ENCODE peak calls at places on chromosomes 5 and 9, in ten cellular contexts. C, F, I, E, D, T, V, P, J and Y are unnamed samples.
A peak's percentile ranks its signal among the peaks of the same experiment; 100 is the strongest.

GRCh38 chr9:111970827-111971226 is 74.2 kb downstream of the UGCG start:
- DNase-seq in C (no peak), F (no peak), I (no peak), E (no peak), D (no peak), T (no peak), V (no peak), P (no peak), J (no peak), Y (no peak)

GRCh38 chr5:150279618-150280017 is 10.0 kb downstream of the CAMK2A start:
- DNase-seq in C (no peak), F (no peak), I (no peak), E (no peak), D (no peak), T (no peak), V (no peak), P (no peak), J (no peak), Y (no peak)

GRCh38 chr9:129972816-129973215 is 70.2 kb downstream of the FNBP1 start:
- DNase-seq in C (no peak), F (no peak), I (no peak), E (no peak), D (no peak), T (no peak), V (no peak), P (no peak), J (no peak), Y (no peak)

GRCh38 chr9:89247431-89248370 is 63.3 kb upstream of the CKS2 start:
- DNase-seq in C (no peak), F (no peak), I (no peak), E (no peak), D (no peak), T (no peak), V (no peak), P (peak; percentile 31), J (no peak), Y (no peak)

GRCh38 chr5:14246350-14247053 is 103.4 kb downstream of the TRIO start:
- DNase-seq in C (no peak), F (no peak), I (no peak), E (no peak), D (no peak), T (no peak), V (no peak), P (no peak), J (no peak), Y (no peak)

GRCh38 chr9:124553738-124554137 is 46.5 kb upstream of the NR5A1 start:
- DNase-seq in C (no peak), F (no peak), I (no peak), E (no peak), D (no peak), T (no peak), V (peak; percentile 48), P (no peak), J (no peak), Y (no peak)

GRCh38 chr5:35183243-35183955 is 46.9 kb downstream of the PRLR start:
- DNase-seq in C (peak; percentile 34), F (no peak), I (peak; percentile 56), E (peak; percentile 5), D (no peak), T (peak; percentile 64), V (no peak), P (peak; percentile 21), J (no peak), Y (peak; percentile 51)

GRCh38 chr9:36976371-36977030 is 57.6 kb downstream of the PAX5 start:
- DNase-seq in C (no peak), F (no peak), I (no peak), E (no peak), D (no peak), T (no peak), V (no peak), P (peak; percentile 58), J (no peak), Y (no peak)

GRCh38 chr9:121529237-121529987 is 29.8 kb upstream of the GGTA1 start:
- DNase-seq in C (peak; percentile 98), F (no peak), I (peak; percentile 74), E (no peak), D (no peak), T (no peak), V (no peak), P (peak; percentile 46), J (peak; percentile 51), Y (peak; percentile 70)

GRCh38 chr5:172343741-172344140 is 60.2 kb upstream of the UBTD2 start:
- DNase-seq in C (no peak), F (no peak), I (no peak), E (no peak), D (no peak), T (no peak), V (no peak), P (no peak), J (no peak), Y (no peak)

DNA sequence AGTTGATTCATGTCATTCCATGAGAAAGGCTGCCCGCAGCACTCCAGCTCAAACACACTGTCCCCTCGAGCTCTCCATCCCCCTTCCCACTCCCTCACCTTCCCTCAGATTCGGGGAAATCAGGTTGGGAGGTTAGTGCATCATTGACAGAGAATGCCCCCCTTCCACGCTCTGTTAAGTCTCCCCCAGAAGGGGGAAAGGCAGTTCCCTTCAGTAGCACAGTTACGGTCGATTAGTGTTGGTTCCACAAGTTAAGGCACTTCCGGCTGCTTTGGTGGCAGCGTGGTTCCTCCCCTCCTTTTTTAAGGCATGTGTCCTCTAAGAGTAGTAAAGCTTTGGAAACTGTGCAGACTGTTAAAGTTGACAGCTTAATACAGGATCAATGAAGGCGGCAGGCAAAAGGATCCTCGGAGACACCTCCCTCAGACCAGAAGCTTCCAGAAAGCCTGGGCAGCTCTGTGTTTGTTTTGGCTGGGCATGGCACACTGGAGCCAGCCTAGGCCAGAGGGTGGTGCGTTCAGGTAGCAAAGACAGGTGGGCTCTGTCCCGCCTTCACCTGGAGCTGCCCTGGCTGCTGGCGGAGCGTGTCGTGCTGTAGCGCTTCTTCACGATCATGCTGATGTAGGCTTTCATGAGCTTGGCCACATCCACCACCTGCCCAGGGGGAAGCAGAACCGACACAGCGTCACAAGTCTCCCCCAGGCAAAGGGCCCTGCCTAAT is 49.5 kb upstream of the RETREG1 start:
- DNase-seq in C (no peak), F (no peak), I (peak; percentile 20), E (no peak), D (peak; percentile 35), T (no peak), V (no peak), P (no peak), J (no peak), Y (no peak)
- H3K36me3 ChIP-seq in C (peaks cover 9% of the 10 kb centered on the region), F (no peaks in the 10 kb centered on the region), I (no peaks in the 10 kb centered on the region), E (no peaks in the 10 kb centered on the region), D (no peaks in the 10 kb centered on the region), T (no peaks in the 10 kb centered on the region), V (peaks cover 77% of the 10 kb centered on the region), P (no peaks in the 10 kb centered on the region), J (peaks cover 74% of the 10 kb centered on the region), Y (no peaks in the 10 kb centered on the region)

GRCh38 chr5:59424515-59424914 is 469.0 kb downstream of the PDE4D start:
- DNase-seq in C (no peak), F (no peak), I (no peak), E (no peak), D (no peak), T (no peak), V (no peak), P (no peak), J (no peak), Y (no peak)
- H3K4me1 ChIP-seq in C (peaks cover 6% of the 10 kb centered on the region), F (no peaks in the 10 kb centered on the region), I (peaks cover 18% of the 10 kb centered on the region), E (no peaks in the 10 kb centered on the region), D (no peaks in the 10 kb centered on the region), T (no peaks in the 10 kb centered on the region), V (peaks cover 5% of the 10 kb centered on the region), P (no peaks in the 10 kb centered on the region), J (no peaks in the 10 kb centered on the region), Y (peaks cover 6% of the 10 kb centered on the region)

GRCh38 chr9:128632486-128632885 is 24.2 kb downstream of the DYNC2I2 start:
- DNase-seq in C (no peak), F (no peak), I (no peak), E (no peak), D (no peak), T (no peak), V (no peak), P (no peak), J (no peak), Y (no peak)

GRCh38 chr9:128634111-128634510 is 22.5 kb downstream of the DYNC2I2 start:
- DNase-seq in C (no peak), F (no peak), I (no peak), E (no peak), D (no peak), T (no peak), V (no peak), P (no peak), J (no peak), Y (peak; percentile 23)

GRCh38 chr9:128632066-128632465 is 24.6 kb downstream of the DYNC2I2 start:
- DNase-seq in C (no peak), F (no peak), I (no peak), E (no peak), D (no peak), T (no peak), V (no peak), P (no peak), J (no peak), Y (peak; percentile 20)

GRCh38 chr9:128633601-128634000 is 23.0 kb downstream of the DYNC2I2 start:
- DNase-seq in C (no peak), F (no peak), I (no peak), E (no peak), D (no peak), T (no peak), V (no peak), P (no peak), J (no peak), Y (peak; percentile 18)

GRCh38 chr9:128633057-128633456 is 23.6 kb downstream of the DYNC2I2 start:
- DNase-seq in C (no peak), F (no peak), I (no peak), E (no peak), D (no peak), T (no peak), V (no peak), P (no peak), J (no peak), Y (peak; percentile 19)
- H3K36me3 ChIP-seq in C (peaks cover 65% of the 10 kb centered on the region), F (peaks cover 35% of the 10 kb centered on the region), I (peaks cover 32% of the 10 kb centered on the region), E (peaks cover 47% of the 10 kb centered on the region), D (peaks cover 36% of the 10 kb centered on the region), T (peaks cover 87% of the 10 kb centered on the region), V (peaks cover 95% of the 10 kb centered on the region), P (peaks cover 11% of the 10 kb centered on the region), J (peaks cover 83% of the 10 kb centered on the region), Y (peaks cover 12% of the 10 kb centered on the region)

GRCh38 chr5:78631931-78632330 is 16.6 kb downstream of the LHFPL2 start:
- DNase-seq in C (no peak), F (no peak), I (no peak), E (no peak), D (no peak), T (no peak), V (no peak), P (peak; percentile 10), J (no peak), Y (no peak)

GRCh38 chr5:78628260-78629024 is 20.1 kb downstream of the LHFPL2 start:
- DNase-seq in C (no peak), F (no peak), I (no peak), E (no peak), D (no peak), T (no peak), V (no peak), P (no peak), J (no peak), Y (no peak)

GRCh38 chr5:78630047-78630446 is 18.5 kb downstream of the LHFPL2 start:
- DNase-seq in C (no peak), F (no peak), I (no peak), E (no peak), D (no peak), T (no peak), V (no peak), P (no peak), J (no peak), Y (no peak)

GRCh38 chr5:78627766-78628165 is 20.8 kb downstream of the LHFPL2 start:
- DNase-seq in C (no peak), F (no peak), I (no peak), E (no peak), D (no peak), T (no peak), V (no peak), P (no peak), J (no peak), Y (no peak)

GRCh38 chr5:78629590-78629989 is 19.0 kb downstream of the LHFPL2 start:
- DNase-seq in C (no peak), F (no peak), I (no peak), E (no peak), D (no peak), T (no peak), V (no peak), P (no peak), J (no peak), Y (no peak)
- H3K4me1 ChIP-seq in C (peaks cover 62% of the 10 kb centered on the region), F (no peaks in the 10 kb centered on the region), I (peaks cover 43% of the 10 kb centered on the region), E (no peaks in the 10 kb centered on the region), D (no peaks in the 10 kb centered on the region), T (no peaks in the 10 kb centered on the region), V (peaks cover 28% of the 10 kb centered on the region), P (peaks cover 37% of the 10 kb centered on the region), J (no peaks in the 10 kb centered on the region), Y (peaks cover 10% of the 10 kb centered on the region)